ENCODE peak calls at places on chromosomes 2 and 18, in ten cellular contexts. N, L, Y, A, E, D, B, U, S and Q are unnamed samples.

GRCh38 chr2:201915446-201915845 is 109.1 kb downstream of the CDK15 start:
- DNase-seq in N (no peak), L (no peak), Y (no peak), A (no peak), E (no peak), D (peak; percentile 24), B (no peak), U (no peak), S (no peak), Q (no peak)

GRCh38 chr2:240620859-240621258 is 4.4 kb upstream of the GPR35 start:
- DNase-seq in N (no peak), L (no peak), Y (no peak), A (no peak), E (no peak), D (no peak), B (peak; percentile 41), U (no peak), S (no peak), Q (no peak)

GRCh38 chr2:151669585-151670081 is 64.6 kb downstream of the NEB start:
- DNase-seq in N (peak; percentile 32), L (no peak), Y (no peak), A (peak; percentile 31), E (no peak), D (no peak), B (no peak), U (no peak), S (no peak), Q (no peak)

GRCh38 chr18:78138993-78139496 is 840.6 kb upstream of the SALL3 start:
- DNase-seq in N (no peak), L (no peak), Y (no peak), A (no peak), E (no peak), D (no peak), B (no peak), U (no peak), S (no peak), Q (no peak)

GRCh38 chr2:28565720-28566295 is 69.9 kb downstream of the PLB1 start:
- DNase-seq in N (no peak), L (no peak), Y (no peak), A (no peak), E (peak; percentile 89), D (no peak), B (no peak), U (no peak), S (no peak), Q (no peak)

GRCh38 chr2:68594674-68595492 is 48.5 kb upstream of the PROKR1 start:
- DNase-seq in N (no peak), L (no peak), Y (no peak), A (peak; percentile 17), E (no peak), D (peak; percentile 57), B (peak; percentile 49), U (peak; percentile 27), S (peak; percentile 10), Q (no peak)

GRCh38 chr2:15577071-15577706 is 14.5 kb upstream of the DDX1 start:
- DNase-seq in N (peak; percentile 54), L (peak; percentile 74), Y (peak; percentile 74), A (peak; percentile 93), E (peak; percentile 62), D (peak; percentile 87), B (peak; percentile 89), U (peak; percentile 38), S (peak; percentile 86), Q (peak; percentile 26)

GRCh38 chr2:144683063-144683740 is 163.3 kb upstream of the ZEB2 start:
- DNase-seq in N (no peak), L (no peak), Y (no peak), A (no peak), E (no peak), D (no peak), B (no peak), U (no peak), S (no peak), Q (no peak)

GRCh38 chr2:23241611-23242245 is 143.3 kb upstream of the KLHL29 start:
- DNase-seq in N (no peak), L (no peak), Y (no peak), A (no peak), E (no peak), D (no peak), B (no peak), U (no peak), S (no peak), Q (no peak)

GRCh38 chr2:133561045-133561852 is 7.0 kb downstream of the NCKAP5 start:
- DNase-seq in N (no peak), L (no peak), Y (no peak), A (peak; percentile 41), E (no peak), D (peak; percentile 30), B (no peak), U (no peak), S (peak; percentile 12), Q (no peak)

GRCh38 chr2:218954541-218955300 is 4.7 kb upstream of the CDK5R2 start:
- DNase-seq in N (no peak), L (no peak), Y (no peak), A (no peak), E (no peak), D (no peak), B (no peak), U (no peak), S (no peak), Q (no peak)

GRCh38 chr18:60038731-60039130 is 138.9 kb downstream of the PMAIP1 start:
- DNase-seq in N (no peak), L (no peak), Y (no peak), A (no peak), E (no peak), D (no peak), B (no peak), U (no peak), S (no peak), Q (no peak)

GRCh38 chr18:11040823-11041712 is 108.3 kb downstream of the PIEZO2 start:
- DNase-seq in N (peak; percentile 4), L (peak; percentile 50), Y (no peak), A (peak; percentile 69), E (no peak), D (peak; percentile 74), B (no peak), U (no peak), S (peak; percentile 62), Q (peak; percentile 24)

GRCh38 chr2:497770-498492 is 179.3 kb downstream of the TMEM18 start:
- DNase-seq in N (no peak), L (no peak), Y (no peak), A (no peak), E (no peak), D (no peak), B (no peak), U (no peak), S (no peak), Q (no peak)

GRCh38 chr2:157283468-157283867 is 26.0 kb downstream of the GALNT5 start:
- DNase-seq in N (no peak), L (no peak), Y (no peak), A (no peak), E (no peak), D (no peak), B (no peak), U (no peak), S (no peak), Q (no peak)

GRCh38 chr2:42132066-42132965 is 36.8 kb upstream of the EML4 start:
- DNase-seq in N (no peak), L (no peak), Y (no peak), A (no peak), E (no peak), D (no peak), B (no peak), U (no peak), S (no peak), Q (no peak)
- H3K27ac ChIP-seq in N (no peak overlapping the region), L (peak overlapping the region; percentile 6), Y (peak overlapping the region; percentile 70), A (no peak overlapping the region), E (peak overlapping the region; percentile 43), D (peak overlapping the region; percentile 68), B (peak overlapping the region; percentile 46), U (peak overlapping the region; percentile 9), S (peak overlapping the region; percentile 53), Q (no peak overlapping the region)

GRCh38 chr18:8602040-8602439 is 7.2 kb upstream of the RAB12 start:
- DNase-seq in N (no peak), L (no peak), Y (no peak), A (no peak), E (no peak), D (no peak), B (no peak), U (no peak), S (no peak), Q (no peak)
- H3K27ac ChIP-seq in N (no peak overlapping the region), L (no peak overlapping the region), Y (no peak overlapping the region), A (no peak overlapping the region), E (no peak overlapping the region), D (no peak overlapping the region), B (no peak overlapping the region), U (peak overlapping the region; percentile 92), S (no peak overlapping the region), Q (no peak overlapping the region)

DNA sequence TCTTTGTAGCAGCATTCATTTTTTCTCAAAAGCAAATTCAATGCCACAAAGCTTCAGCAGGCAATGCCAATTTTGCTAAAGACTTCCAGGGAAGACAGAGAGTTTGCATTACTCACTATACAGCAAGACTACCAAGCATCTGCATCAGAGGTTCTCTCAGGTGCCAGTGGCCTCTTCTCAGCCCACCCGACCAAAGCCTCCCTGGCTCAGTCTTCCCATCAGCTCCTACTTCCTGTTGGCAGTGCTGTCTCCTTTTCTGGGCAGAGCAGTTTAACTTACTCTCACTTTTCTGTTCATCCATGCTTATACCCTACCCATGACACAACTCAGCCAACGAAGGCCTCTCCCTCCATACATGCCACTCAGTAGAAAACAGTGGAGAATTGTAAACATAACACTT is 157.1 kb downstream of the TRABD2A start:
- DNase-seq in N (no peak), L (no peak), Y (no peak), A (no peak), E (no peak), D (no peak), B (no peak), U (no peak), S (no peak), Q (no peak)
- H3K27ac ChIP-seq in N (no peak overlapping the region), L (no peak overlapping the region), Y (no peak overlapping the region), A (no peak overlapping the region), E (no peak overlapping the region), D (no peak overlapping the region), B (no peak overlapping the region), U (no peak overlapping the region), S (no peak overlapping the region), Q (no peak overlapping the region)

GRCh38 chr2:36382472-36382871 is 26.9 kb downstream of the CRIM1 start:
- DNase-seq in N (no peak), L (no peak), Y (no peak), A (no peak), E (no peak), D (no peak), B (no peak), U (no peak), S (no peak), Q (no peak)

GRCh38 chr2:36380624-36381481 is 25.3 kb downstream of the CRIM1 start:
- DNase-seq in N (no peak), L (no peak), Y (no peak), A (no peak), E (no peak), D (no peak), B (peak; percentile 64), U (no peak), S (no peak), Q (no peak)

GRCh38 chr2:36376992-36377738 is 21.6 kb downstream of the CRIM1 start:
- DNase-seq in N (peak; percentile 32), L (no peak), Y (no peak), A (peak; percentile 40), E (peak; percentile 62), D (no peak), B (no peak), U (no peak), S (no peak), Q (no peak)

GRCh38 chr2:36381965-36382364 is 26.4 kb downstream of the CRIM1 start:
- DNase-seq in N (no peak), L (no peak), Y (no peak), A (no peak), E (no peak), D (no peak), B (no peak), U (no peak), S (no peak), Q (no peak)

GRCh38 chr2:36379710-36380448 is 24.3 kb downstream of the CRIM1 start:
- DNase-seq in N (no peak), L (no peak), Y (no peak), A (no peak), E (no peak), D (no peak), B (no peak), U (no peak), S (no peak), Q (no peak)
- H3K27ac ChIP-seq in N (no peak overlapping the region), L (no peak overlapping the region), Y (no peak overlapping the region), A (no peak overlapping the region), E (no peak overlapping the region), D (no peak overlapping the region), B (no peak overlapping the region), U (no peak overlapping the region), S (no peak overlapping the region), Q (no peak overlapping the region)